ENCODE peak calls at places on chromosomes 2 and 18, in ten cellular contexts. J is activated T-helper 1 cell treated with anti-CD3 and anti-CD28 coated beads, Interleukin-2, amount 50 U/mL, for 16 hours; B is epithelial cell of esophagus; L is NCI-H1105 treated with DMSO at 0.1 percent for 48 hours; Y is Ammon's horn; C is NCI-H1930; P is stimulated activated CD4-positive, alpha-beta T cell treated with anti-CD3 and anti-CD28 coated beads, Interleukin-15, amount 100 ng/mL, for 1 hour; O is 8988T; A is Right ventricle myocardium superior; V is midbrain. Z is an unnamed sample.

GRCh38 chr2:240463866-240464481 is 28.5 kb downstream of the GPC1 start:
- DNase-seq in J (no peak), B (no peak), L (no peak), Y (no peak), C (no peak), P (no peak), O (no peak), A (peak), V (no peak), Z (no peak)

GRCh38 chr18:55097406-55098170 is 138.3 kb upstream of the CCDC68 start:
- DNase-seq in J (no peak), B (no peak), L (peak), Y (no peak), C (no peak), P (no peak), O (no peak), A (no peak), V (no peak), Z (no peak)

GRCh38 chr2:96923810-96924774 is 54.2 kb upstream of the SEMA4C start:
- DNase-seq in J (no peak), B (no peak), L (no peak), Y (no peak), C (no peak), P (peak), O (no peak), A (no peak), V (peak), Z (no peak)

GRCh38 chr2:232229296-232229916 is 149.1 kb upstream of the ALPP start:
- DNase-seq in J (no peak), B (peak), L (no peak), Y (no peak), C (no peak), P (no peak), O (no peak), A (peak), V (peak), Z (no peak)

GRCh38 chr2:144674071-144674470 is 154.2 kb upstream of the ZEB2 start:
- DNase-seq in J (no peak), B (no peak), L (no peak), Y (no peak), C (no peak), P (no peak), O (no peak), A (no peak), V (no peak), Z (no peak)

GRCh38 chr2:23703583-23704385 is 223.1 kb downstream of the ATAD2B start:
- DNase-seq in J (no peak), B (no peak), L (no peak), Y (no peak), C (no peak), P (no peak), O (no peak), A (no peak), V (no peak), Z (no peak)

GRCh38 chr2:64327510-64328414 is 126.2 kb upstream of the LGALSL start:
- DNase-seq in J (peak), B (peak), L (peak), Y (peak), C (no peak), P (peak), O (peak), A (peak), V (peak), Z (no peak)

GRCh38 chr2:26462511-26463251 is 15.2 kb downstream of the OTOF start:
- DNase-seq in J (no peak), B (peak), L (peak), Y (peak), C (no peak), P (no peak), O (no peak), A (peak), V (no peak), Z (peak)

GRCh38 chr18:32238635-32239268 is 48.9 kb downstream of the MEP1B start:
- DNase-seq in J (no peak), B (no peak), L (no peak), Y (no peak), C (no peak), P (no peak), O (no peak), A (no peak), V (no peak), Z (no peak)

GRCh38 chr18:66949419-66949818 is 345.5 kb upstream of the CDH19 start:
- DNase-seq in J (no peak), B (no peak), L (no peak), Y (no peak), C (no peak), P (no peak), O (no peak), A (no peak), V (no peak), Z (no peak)

GRCh38 chr2:10283106-10284062 is 19.3 kb upstream of the HPCAL1 start:
- DNase-seq in J (no peak), B (peak), L (no peak), Y (no peak), C (no peak), P (no peak), O (peak), A (peak), V (peak), Z (peak)

GRCh38 chr2:155703917-155704316 is 628.6 kb downstream of the NR4A2 start:
- DNase-seq in J (no peak), B (peak), L (no peak), Y (no peak), C (no peak), P (no peak), O (no peak), A (no peak), V (no peak), Z (no peak)

Z was measured in HS-5.